ENCODE peak calls at places on chromosomes 11 and 22, in six cellular contexts. One of them, this sample, is unnamed.

GRCh38 chr22:30004689-30005088 is 75.6 kb upstream of the HORMAD2 start:
- DNase-seq in activated CD8-positive, alpha-beta memory T cell treated with anti-CD3 and anti-CD28 coated beads for 48 hours: no peak
- DNase-seq in activated T-cell treated with anti-CD3 and anti-CD28 coated beads, Interleukin-2, amount 50 U/mL, for 24 hours: no peak
- DNase-seq in COR-L47: no peak
- DNase-seq in posterior cingulate gyrus: no peak
- DNase-seq in foreskin fibroblast: peak
- DNase-seq in this sample: peak

GRCh38 chr11:67504950-67505561 is at the start of gene PITPNM1:
- DNase-seq in activated CD8-positive, alpha-beta memory T cell treated with anti-CD3 and anti-CD28 coated beads for 48 hours: peak
- DNase-seq in activated T-cell treated with anti-CD3 and anti-CD28 coated beads, Interleukin-2, amount 50 U/mL, for 24 hours: peak
- DNase-seq in COR-L47: peak
- DNase-seq in posterior cingulate gyrus: peak
- DNase-seq in foreskin fibroblast: peak
- DNase-seq in this sample: peak

GRCh38 chr11:125295922-125296321 is 131.4 kb downstream of the PKNOX2 start:
- DNase-seq in activated CD8-positive, alpha-beta memory T cell treated with anti-CD3 and anti-CD28 coated beads for 48 hours: no peak
- DNase-seq in activated T-cell treated with anti-CD3 and anti-CD28 coated beads, Interleukin-2, amount 50 U/mL, for 24 hours: no peak
- DNase-seq in COR-L47: no peak
- DNase-seq in posterior cingulate gyrus: no peak
- DNase-seq in foreskin fibroblast: no peak
- DNase-seq in this sample: no peak

GRCh38 chr11:66070604-66071325 is 693 bp downstream of the PACS1 start:
- DNase-seq in activated CD8-positive, alpha-beta memory T cell treated with anti-CD3 and anti-CD28 coated beads for 48 hours: no peak
- DNase-seq in activated T-cell treated with anti-CD3 and anti-CD28 coated beads, Interleukin-2, amount 50 U/mL, for 24 hours: peak
- DNase-seq in COR-L47: no peak
- DNase-seq in posterior cingulate gyrus: peak
- DNase-seq in foreskin fibroblast: peak
- DNase-seq in this sample: no peak

GRCh38 chr11:45543808-45544422 is 121.5 kb downstream of the CHST1 start:
- DNase-seq in activated CD8-positive, alpha-beta memory T cell treated with anti-CD3 and anti-CD28 coated beads for 48 hours: no peak
- DNase-seq in activated T-cell treated with anti-CD3 and anti-CD28 coated beads, Interleukin-2, amount 50 U/mL, for 24 hours: no peak
- DNase-seq in COR-L47: no peak
- DNase-seq in posterior cingulate gyrus: no peak
- DNase-seq in foreskin fibroblast: peak
- DNase-seq in this sample: no peak

GRCh38 chr11:23973244-23973643 is 523.6 kb upstream of the LUZP2 start:
- DNase-seq in activated CD8-positive, alpha-beta memory T cell treated with anti-CD3 and anti-CD28 coated beads for 48 hours: no peak
- DNase-seq in activated T-cell treated with anti-CD3 and anti-CD28 coated beads, Interleukin-2, amount 50 U/mL, for 24 hours: no peak
- DNase-seq in COR-L47: no peak
- DNase-seq in posterior cingulate gyrus: no peak
- DNase-seq in foreskin fibroblast: no peak
- DNase-seq in this sample: no peak

GRCh38 chr22:43236401-43237166 is 49.6 kb upstream of the TTLL12 start:
- DNase-seq in activated CD8-positive, alpha-beta memory T cell treated with anti-CD3 and anti-CD28 coated beads for 48 hours: no peak
- DNase-seq in activated T-cell treated with anti-CD3 and anti-CD28 coated beads, Interleukin-2, amount 50 U/mL, for 24 hours: no peak
- DNase-seq in COR-L47: no peak
- DNase-seq in posterior cingulate gyrus: no peak
- DNase-seq in foreskin fibroblast: no peak
- DNase-seq in this sample: no peak

GRCh38 chr11:119306373-119306890 is 10.5 kb downstream of the MCAM start:
- DNase-seq in activated CD8-positive, alpha-beta memory T cell treated with anti-CD3 and anti-CD28 coated beads for 48 hours: no peak
- DNase-seq in activated T-cell treated with anti-CD3 and anti-CD28 coated beads, Interleukin-2, amount 50 U/mL, for 24 hours: peak
- DNase-seq in COR-L47: no peak
- DNase-seq in posterior cingulate gyrus: no peak
- DNase-seq in foreskin fibroblast: peak
- DNase-seq in this sample: no peak

GRCh38 chr11:61071880-61072279 is 30.4 kb upstream of the CD5 start:
- DNase-seq in activated CD8-positive, alpha-beta memory T cell treated with anti-CD3 and anti-CD28 coated beads for 48 hours: no peak
- DNase-seq in activated T-cell treated with anti-CD3 and anti-CD28 coated beads, Interleukin-2, amount 50 U/mL, for 24 hours: no peak
- DNase-seq in COR-L47: no peak
- DNase-seq in posterior cingulate gyrus: no peak
- DNase-seq in foreskin fibroblast: no peak
- DNase-seq in this sample: no peak

GRCh38 chr22:48884786-48885185 is 942.9 kb downstream of the BRD1 start:
- DNase-seq in activated CD8-positive, alpha-beta memory T cell treated with anti-CD3 and anti-CD28 coated beads for 48 hours: no peak
- DNase-seq in activated T-cell treated with anti-CD3 and anti-CD28 coated beads, Interleukin-2, amount 50 U/mL, for 24 hours: no peak
- DNase-seq in COR-L47: no peak
- DNase-seq in posterior cingulate gyrus: peak
- DNase-seq in foreskin fibroblast: no peak
- DNase-seq in this sample: no peak

GRCh38 chr22:38554281-38554680 is 15.7 kb downstream of the DMC1 start:
- DNase-seq in activated CD8-positive, alpha-beta memory T cell treated with anti-CD3 and anti-CD28 coated beads for 48 hours: no peak
- DNase-seq in activated T-cell treated with anti-CD3 and anti-CD28 coated beads, Interleukin-2, amount 50 U/mL, for 24 hours: no peak
- DNase-seq in COR-L47: no peak
- DNase-seq in posterior cingulate gyrus: no peak
- DNase-seq in foreskin fibroblast: peak
- DNase-seq in this sample: no peak

GRCh38 chr11:8006349-8006977 is 19.3 kb downstream of the EIF3F start:
- DNase-seq in activated CD8-positive, alpha-beta memory T cell treated with anti-CD3 and anti-CD28 coated beads for 48 hours: no peak
- DNase-seq in activated T-cell treated with anti-CD3 and anti-CD28 coated beads, Interleukin-2, amount 50 U/mL, for 24 hours: peak
- DNase-seq in COR-L47: peak
- DNase-seq in posterior cingulate gyrus: no peak
- DNase-seq in foreskin fibroblast: peak
- DNase-seq in this sample: peak

GRCh38 chr11:115712296-115712695 is 208.1 kb upstream of the CADM1 start:
- DNase-seq in activated CD8-positive, alpha-beta memory T cell treated with anti-CD3 and anti-CD28 coated beads for 48 hours: no peak
- DNase-seq in activated T-cell treated with anti-CD3 and anti-CD28 coated beads, Interleukin-2, amount 50 U/mL, for 24 hours: no peak
- DNase-seq in COR-L47: no peak
- DNase-seq in posterior cingulate gyrus: no peak
- DNase-seq in foreskin fibroblast: no peak
- DNase-seq in this sample: no peak

GRCh38 chr11:20162340-20162739 is 2.1 kb upstream of the DBX1 start:
- DNase-seq in activated CD8-positive, alpha-beta memory T cell treated with anti-CD3 and anti-CD28 coated beads for 48 hours: no peak
- DNase-seq in activated T-cell treated with anti-CD3 and anti-CD28 coated beads, Interleukin-2, amount 50 U/mL, for 24 hours: no peak
- DNase-seq in COR-L47: no peak
- DNase-seq in posterior cingulate gyrus: no peak
- DNase-seq in foreskin fibroblast: no peak
- DNase-seq in this sample: no peak

GRCh38 chr11:2270322-2271076 is at the start of gene ASCL2:
- DNase-seq in activated CD8-positive, alpha-beta memory T cell treated with anti-CD3 and anti-CD28 coated beads for 48 hours: no peak
- DNase-seq in activated T-cell treated with anti-CD3 and anti-CD28 coated beads, Interleukin-2, amount 50 U/mL, for 24 hours: peak
- DNase-seq in COR-L47: peak
- DNase-seq in posterior cingulate gyrus: peak
- DNase-seq in foreskin fibroblast: no peak
- DNase-seq in this sample: no peak

GRCh38 chr22:47160141-47160541 is 397.7 kb downstream of the TBC1D22A start:
- DNase-seq in activated CD8-positive, alpha-beta memory T cell treated with anti-CD3 and anti-CD28 coated beads for 48 hours: no peak
- DNase-seq in activated T-cell treated with anti-CD3 and anti-CD28 coated beads, Interleukin-2, amount 50 U/mL, for 24 hours: no peak
- DNase-seq in COR-L47: no peak
- DNase-seq in posterior cingulate gyrus: peak
- DNase-seq in foreskin fibroblast: no peak
- DNase-seq in this sample: no peak

GRCh38 chr11:66112640-66113098 is 42.6 kb downstream of the PACS1 start:
- DNase-seq in activated CD8-positive, alpha-beta memory T cell treated with anti-CD3 and anti-CD28 coated beads for 48 hours: no peak
- DNase-seq in activated T-cell treated with anti-CD3 and anti-CD28 coated beads, Interleukin-2, amount 50 U/mL, for 24 hours: no peak
- DNase-seq in COR-L47: no peak
- DNase-seq in posterior cingulate gyrus: no peak
- DNase-seq in foreskin fibroblast: peak
- DNase-seq in this sample: no peak

GRCh38 chr11:36186340-36186739 is 102.9 kb downstream of the COMMD9 start:
- DNase-seq in activated CD8-positive, alpha-beta memory T cell treated with anti-CD3 and anti-CD28 coated beads for 48 hours: no peak
- DNase-seq in activated T-cell treated with anti-CD3 and anti-CD28 coated beads, Interleukin-2, amount 50 U/mL, for 24 hours: no peak
- DNase-seq in COR-L47: peak
- DNase-seq in posterior cingulate gyrus: no peak
- DNase-seq in foreskin fibroblast: peak
- DNase-seq in this sample: peak

GRCh38 chr11:67572747-67573419 is 10.7 kb upstream of the GSTP1 start:
- DNase-seq in activated CD8-positive, alpha-beta memory T cell treated with anti-CD3 and anti-CD28 coated beads for 48 hours: no peak
- DNase-seq in activated T-cell treated with anti-CD3 and anti-CD28 coated beads, Interleukin-2, amount 50 U/mL, for 24 hours: peak
- DNase-seq in COR-L47: peak
- DNase-seq in posterior cingulate gyrus: no peak
- DNase-seq in foreskin fibroblast: peak
- DNase-seq in this sample: peak

GRCh38 chr11:118343981-118344521 is at the start of gene CD3G:
- DNase-seq in activated CD8-positive, alpha-beta memory T cell treated with anti-CD3 and anti-CD28 coated beads for 48 hours: no peak
- DNase-seq in activated T-cell treated with anti-CD3 and anti-CD28 coated beads, Interleukin-2, amount 50 U/mL, for 24 hours: peak
- DNase-seq in COR-L47: no peak
- DNase-seq in posterior cingulate gyrus: no peak
- DNase-seq in foreskin fibroblast: no peak
- DNase-seq in this sample: no peak

GRCh38 chr22:29798318-29798717 is 31.1 kb downstream of the UQCR10 start:
- DNase-seq in activated CD8-positive, alpha-beta memory T cell treated with anti-CD3 and anti-CD28 coated beads for 48 hours: no peak
- DNase-seq in activated T-cell treated with anti-CD3 and anti-CD28 coated beads, Interleukin-2, amount 50 U/mL, for 24 hours: no peak
- DNase-seq in COR-L47: no peak
- DNase-seq in posterior cingulate gyrus: no peak
- DNase-seq in foreskin fibroblast: no peak
- DNase-seq in this sample: no peak

GRCh38 chr11:94002226-94002625 is 18.9 kb upstream of the HEPHL1 start:
- DNase-seq in activated CD8-positive, alpha-beta memory T cell treated with anti-CD3 and anti-CD28 coated beads for 48 hours: no peak
- DNase-seq in activated T-cell treated with anti-CD3 and anti-CD28 coated beads, Interleukin-2, amount 50 U/mL, for 24 hours: no peak
- DNase-seq in COR-L47: no peak
- DNase-seq in posterior cingulate gyrus: no peak
- DNase-seq in foreskin fibroblast: peak
- DNase-seq in this sample: no peak

GRCh38 chr11:47572715-47573255 is 6.0 kb downstream of the KBTBD4 start:
- DNase-seq in activated CD8-positive, alpha-beta memory T cell treated with anti-CD3 and anti-CD28 coated beads for 48 hours: no peak
- DNase-seq in activated T-cell treated with anti-CD3 and anti-CD28 coated beads, Interleukin-2, amount 50 U/mL, for 24 hours: no peak
- DNase-seq in COR-L47: no peak
- DNase-seq in posterior cingulate gyrus: peak
- DNase-seq in foreskin fibroblast: no peak
- DNase-seq in this sample: no peak

GRCh38 chr11:7558046-7558445 is 44.2 kb downstream of the PPFIBP2 start:
- DNase-seq in activated CD8-positive, alpha-beta memory T cell treated with anti-CD3 and anti-CD28 coated beads for 48 hours: no peak
- DNase-seq in activated T-cell treated with anti-CD3 and anti-CD28 coated beads, Interleukin-2, amount 50 U/mL, for 24 hours: no peak
- DNase-seq in COR-L47: no peak
- DNase-seq in posterior cingulate gyrus: no peak
- DNase-seq in foreskin fibroblast: no peak
- DNase-seq in this sample: no peak

GRCh38 chr22:31173386-31174145 is 13.6 kb downstream of the RNF185 start:
- DNase-seq in activated CD8-positive, alpha-beta memory T cell treated with anti-CD3 and anti-CD28 coated beads for 48 hours: no peak
- DNase-seq in activated T-cell treated with anti-CD3 and anti-CD28 coated beads, Interleukin-2, amount 50 U/mL, for 24 hours: peak
- DNase-seq in COR-L47: no peak
- DNase-seq in posterior cingulate gyrus: no peak
- DNase-seq in foreskin fibroblast: peak
- DNase-seq in this sample: no peak

GRCh38 chr11:134857035-134857434 is 445.0 kb upstream of the B3GAT1 start:
- DNase-seq in activated CD8-positive, alpha-beta memory T cell treated with anti-CD3 and anti-CD28 coated beads for 48 hours: no peak
- DNase-seq in activated T-cell treated with anti-CD3 and anti-CD28 coated beads, Interleukin-2, amount 50 U/mL, for 24 hours: no peak
- DNase-seq in COR-L47: no peak
- DNase-seq in posterior cingulate gyrus: no peak
- DNase-seq in foreskin fibroblast: no peak
- DNase-seq in this sample: no peak

GRCh38 chr11:119298726-119299125 is 18.2 kb downstream of the MCAM start:
- DNase-seq in activated CD8-positive, alpha-beta memory T cell treated with anti-CD3 and anti-CD28 coated beads for 48 hours: no peak
- DNase-seq in activated T-cell treated with anti-CD3 and anti-CD28 coated beads, Interleukin-2, amount 50 U/mL, for 24 hours: no peak
- DNase-seq in COR-L47: no peak
- DNase-seq in posterior cingulate gyrus: no peak
- DNase-seq in foreskin fibroblast: no peak
- DNase-seq in this sample: no peak

GRCh38 chr11:69550846-69551245 is 69.4 kb downstream of the LINC01488 start:
- DNase-seq in activated CD8-positive, alpha-beta memory T cell treated with anti-CD3 and anti-CD28 coated beads for 48 hours: no peak
- DNase-seq in activated T-cell treated with anti-CD3 and anti-CD28 coated beads, Interleukin-2, amount 50 U/mL, for 24 hours: no peak
- DNase-seq in COR-L47: no peak
- DNase-seq in posterior cingulate gyrus: no peak
- DNase-seq in foreskin fibroblast: no peak
- DNase-seq in this sample: no peak

GRCh38 chr11:69172674-69173073 is 16.9 kb downstream of the SMIM38 start:
- DNase-seq in activated CD8-positive, alpha-beta memory T cell treated with anti-CD3 and anti-CD28 coated beads for 48 hours: no peak
- DNase-seq in activated T-cell treated with anti-CD3 and anti-CD28 coated beads, Interleukin-2, amount 50 U/mL, for 24 hours: no peak
- DNase-seq in COR-L47: no peak
- DNase-seq in posterior cingulate gyrus: no peak
- DNase-seq in foreskin fibroblast: peak
- DNase-seq in this sample: no peak